ENCODE peak calls at places on chromosomes 2 and 18, in eight cellular contexts. C is hepatocyte, W is fibroblast of lung, D is neural progenitor cell, U is GM23248, O is OCI-LY7, K is GM12878, R is mammary epithelial cell. X is an unnamed sample.

GRCh38 chr18:54479365-54479764 is 111.7 kb upstream of the DYNAP start:
- DNase-seq in K (no peak), W (peak; percentile 1), C (no peak), U (peak; percentile 17), O (no peak), R (peak; percentile 21), D (peak; percentile 40), X (no peak)

GRCh38 chr2:124658373-124658772 is 633.3 kb downstream of the CNTNAP5 start:
- DNase-seq in C (no peak), O (no peak), W (no peak), U (no peak), K (no peak), R (no peak), D (no peak), X (no peak)

GRCh38 chr2:180622122-180622918 is 358.1 kb upstream of the UBE2E3 start:
- DNase-seq in O (no peak), C (no peak), D (no peak), R (peak; percentile 21), K (no peak), W (peak; percentile 61), U (peak; percentile 65), X (no peak)

GRCh38 chr2:158667567-158667966 is 127.5 kb upstream of the DAPL1 start:
- DNase-seq in K (no peak), U (peak; percentile 70), R (peak; percentile 74), O (no peak), W (peak; percentile 94), C (no peak), D (no peak), X (no peak)

GRCh38 chr18:21955757-21956652 is 213.4 kb upstream of the GATA6 start:
- DNase-seq in K (peak; percentile 4), R (peak; percentile 41), W (peak; percentile 39), D (peak; percentile 80), O (peak; percentile 77), C (peak; percentile 87), U (peak; percentile 66), X (peak; percentile 75)

GRCh38 chr18:8709248-8710059 is 4.1 kb downstream of the MTCL1 start:
- DNase-seq in D (no peak), R (no peak), K (no peak), C (no peak), U (no peak), O (no peak), W (peak; percentile 56), X (no peak)

GRCh38 chr2:127197475-127198385 is 22.4 kb downstream of the CYP27C1 start:
- DNase-seq in R (no peak), C (peak; percentile 84), D (peak; percentile 85), W (peak; percentile 51), K (peak; percentile 9), U (peak; percentile 81), O (peak; percentile 56), X (peak; percentile 67)

GRCh38 chr2:122866095-122866494 is 1110.6 kb downstream of the TSN start:
- DNase-seq in K (peak; percentile 15), R (peak; percentile 46), O (no peak), D (no peak), W (no peak), U (no peak), C (no peak), X (no peak)

GRCh38 chr2:220837226-220837625 is 734.9 kb downstream of the EPHA4 start:
- DNase-seq in O (no peak), C (no peak), R (no peak), D (peak; percentile 5), K (no peak), W (no peak), U (no peak), X (no peak)

GRCh38 chr2:149169653-149170052 is 131.2 kb downstream of the LYPD6B start:
- DNase-seq in R (peak; percentile 94), U (peak; percentile 52), D (no peak), O (no peak), K (no peak), C (peak; percentile 78), W (peak; percentile 10), X (no peak)

GRCh38 chr18:35290070-35290735 is at the start of gene ZSCAN30:
- DNase-seq in D (peak; percentile 97), W (peak; percentile 94), U (peak; percentile 96), R (peak; percentile 95), C (peak; percentile 96), K (peak; percentile 86), O (peak; percentile 87), X (peak; percentile 96)

GRCh38 chr2:230891509-230891908 is 26.8 kb downstream of the ITM2C start:
- DNase-seq in U (no peak), W (no peak), O (no peak), D (no peak), R (no peak), K (no peak), C (no peak), X (no peak)

GRCh38 chr18:56258178-56258577 is 380.2 kb downstream of the TXNL1 start:
- DNase-seq in D (no peak), C (no peak), K (no peak), O (no peak), U (no peak), W (no peak), R (no peak), X (no peak)

GRCh38 chr2:57497489-57498096 is 549.0 kb upstream of the VRK2 start:
- DNase-seq in R (peak; percentile 24), C (peak; percentile 82), U (peak; percentile 81), W (peak; percentile 45), D (peak; percentile 74), K (peak; percentile 4), O (peak; percentile 45), X (peak; percentile 38)

GRCh38 chr2:68784849-68785248 is 50.2 kb downstream of the ARHGAP25 start:
- DNase-seq in W (no peak), U (no peak), O (no peak), K (no peak), R (no peak), C (no peak), D (no peak), X (no peak)

GRCh38 chr2:68796306-68796905 is 61.8 kb downstream of the ARHGAP25 start:
- DNase-seq in R (no peak), K (no peak), D (no peak), C (no peak), U (no peak), W (no peak), O (peak; percentile 24), X (no peak)

GRCh38 chr2:68791914-68792313 is 57.3 kb downstream of the ARHGAP25 start:
- DNase-seq in O (no peak), W (no peak), D (no peak), R (peak; percentile 91), K (no peak), C (no peak), U (no peak), X (no peak)

GRCh38 chr2:68789603-68790002 is 55.0 kb downstream of the ARHGAP25 start:
- DNase-seq in W (no peak), C (no peak), U (no peak), R (no peak), O (peak; percentile 93), D (no peak), K (peak; percentile 97), X (no peak)

GRCh38 chr2:68790600-68790999 is 56.0 kb downstream of the ARHGAP25 start:
- DNase-seq in U (no peak), K (no peak), R (no peak), W (no peak), D (no peak), O (no peak), C (no peak), X (no peak)
- H4K20me1 ChIP-seq in U (no peaks in the 10 kb centered on the region), K (no peaks in the 10 kb centered on the region), R (no peaks in the 10 kb centered on the region), W (no peaks in the 10 kb centered on the region), D (no peaks in the 10 kb centered on the region), O (no peaks in the 10 kb centered on the region), C (no peaks in the 10 kb centered on the region), X (no peaks in the 10 kb centered on the region)

GRCh38 chr2:280655-281110 is 7.2 kb downstream of the ALKAL2 start:
- DNase-seq in W (no peak), R (no peak), C (no peak), D (no peak), O (no peak), K (no peak), U (no peak), X (no peak)

GRCh38 chr2:279956-280654 is 7.8 kb downstream of the ALKAL2 start:
- DNase-seq in D (no peak), O (no peak), W (no peak), C (no peak), U (no peak), K (no peak), R (no peak), X (no peak)

GRCh38 chr2:281381-281780 is 6.5 kb downstream of the ALKAL2 start:
- DNase-seq in W (no peak), O (no peak), R (no peak), U (no peak), D (no peak), C (no peak), K (no peak), X (no peak)

GRCh38 chr2:278312-278932 is 9.5 kb downstream of the ALKAL2 start:
- DNase-seq in R (no peak), U (no peak), W (no peak), D (no peak), K (no peak), C (no peak), O (no peak), X (no peak)

GRCh38 chr2:279366-279765 is 8.5 kb downstream of the ALKAL2 start:
- DNase-seq in W (no peak), O (no peak), K (no peak), U (no peak), D (no peak), R (no peak), C (no peak), X (no peak)
- H3K36me3 ChIP-seq in W (peaks cover 16% of the 10 kb centered on the region), O (peaks cover 92% of the 10 kb centered on the region), K (peaks cover 26% of the 10 kb centered on the region), U (peaks cover 35% of the 10 kb centered on the region), D (no peaks in the 10 kb centered on the region), R (peaks cover 48% of the 10 kb centered on the region), C (no peaks in the 10 kb centered on the region), X (peaks cover 83% of the 10 kb centered on the region)

GRCh38 chr2:83331810-83332209 is 1127.3 kb downstream of the SUCLG1 start:
- DNase-seq in R (no peak), O (no peak), C (no peak), U (no peak), W (no peak), D (no peak), K (no peak), X (no peak)
- H3K79me2 ChIP-seq in R (no peaks in the 10 kb centered on the region), O (no peaks in the 10 kb centered on the region), C (no peaks in the 10 kb centered on the region), U (no peaks in the 10 kb centered on the region), W (no peaks in the 10 kb centered on the region), D (no peaks in the 10 kb centered on the region), K (no peaks in the 10 kb centered on the region), X (no peaks in the 10 kb centered on the region)

GRCh38 chr2:54557601-54558187 is 101.6 kb downstream of the SPTBN1 start:
- DNase-seq in C (peak; percentile 78), R (peak; percentile 63), U (peak; percentile 22), K (no peak), O (peak; percentile 81), D (peak; percentile 84), W (peak; percentile 62), X (peak; percentile 60)
- H4K20me1 ChIP-seq in C (peaks cover 11% of the 10 kb centered on the region), R (no peaks in the 10 kb centered on the region), U (no peaks in the 10 kb centered on the region), K (no peaks in the 10 kb centered on the region), O (peaks cover 3% of the 10 kb centered on the region), D (peaks cover 12% of the 10 kb centered on the region), W (peaks cover 2% of the 10 kb centered on the region), X (no peaks in the 10 kb centered on the region)

GRCh38 chr2:98579926-98580325 is 28.4 kb downstream of the COA5 start:
- DNase-seq in O (no peak), U (no peak), C (no peak), D (no peak), K (no peak), R (no peak), W (no peak), X (no peak)
- H3K36me3 ChIP-seq in O (peaks cover 5% of the 10 kb centered on the region), U (no peaks in the 10 kb centered on the region), C (no peaks in the 10 kb centered on the region), D (no peaks in the 10 kb centered on the region), K (peaks cover 34% of the 10 kb centered on the region), R (no peaks in the 10 kb centered on the region), W (no peaks in the 10 kb centered on the region), X (peaks cover 70% of the 10 kb centered on the region)

GRCh38 chr2:38586926-38587325 is 15.8 kb downstream of the HNRNPLL start:
- DNase-seq in D (no peak), W (no peak), R (no peak), K (no peak), U (peak; percentile 18), O (no peak), C (no peak), X (no peak)
- H3K79me2 ChIP-seq in D (peaks cover 89% of the 10 kb centered on the region), W (peaks cover 76% of the 10 kb centered on the region), R (peaks cover 64% of the 10 kb centered on the region), K (no peaks in the 10 kb centered on the region), U (peaks cover 100% of the 10 kb centered on the region), O (no peaks in the 10 kb centered on the region), C (peaks cover 91% of the 10 kb centered on the region), X (peaks cover 75% of the 10 kb centered on the region)

X was measured in DND-41.